ENCODE peak calls at places on chromosome 11, in six cellular contexts. One of them, this sample, is unnamed.

GRCh38 chr11:35173011-35173511 is 34.1 kb downstream of the CD44 start:
- DNase-seq in tibial nerve: peak
- DNase-seq in A549: no peak
- DNase-seq in fibroblast of the aortic adventitia: peak
- DNase-seq in mucosa of descending colon: peak
- DNase-seq in stomach: peak
- DNase-seq in this sample: no peak

GRCh38 chr11:72061739-72062396 is 18.5 kb downstream of the NUMA1 start:
- DNase-seq in tibial nerve: no peak
- DNase-seq in A549: no peak
- DNase-seq in stomach: no peak
- DNase-seq in fibroblast of the aortic adventitia: no peak
- DNase-seq in mucosa of descending colon: no peak
- DNase-seq in this sample: no peak

GRCh38 chr11:58919980-58920379 is 19.3 kb upstream of the GLYATL1 start:
- DNase-seq in stomach: no peak
- DNase-seq in tibial nerve: no peak
- DNase-seq in A549: no peak
- DNase-seq in mucosa of descending colon: peak
- DNase-seq in fibroblast of the aortic adventitia: no peak
- DNase-seq in this sample: no peak

GRCh38 chr11:119316729-119317591 is at the start of gene MCAM:
- DNase-seq in mucosa of descending colon: no peak
- DNase-seq in fibroblast of the aortic adventitia: peak
- DNase-seq in A549: no peak
- DNase-seq in stomach: no peak
- DNase-seq in tibial nerve: no peak
- DNase-seq in this sample: peak

GRCh38 chr11:12285106-12285505 is 92.3 kb upstream of the PARVA start:
- DNase-seq in A549: no peak
- DNase-seq in tibial nerve: peak
- DNase-seq in stomach: no peak
- DNase-seq in fibroblast of the aortic adventitia: peak
- DNase-seq in mucosa of descending colon: no peak
- DNase-seq in this sample: no peak

GRCh38 chr11:75308116-75308515 is 43.3 kb downstream of the ARRB1 start:
- DNase-seq in A549: no peak
- DNase-seq in stomach: peak
- DNase-seq in fibroblast of the aortic adventitia: no peak
- DNase-seq in tibial nerve: no peak
- DNase-seq in mucosa of descending colon: no peak
- DNase-seq in this sample: no peak

GRCh38 chr11:120004723-120005122 is 133.2 kb downstream of the TRIM29 start:
- DNase-seq in stomach: no peak
- DNase-seq in A549: no peak
- DNase-seq in fibroblast of the aortic adventitia: no peak
- DNase-seq in mucosa of descending colon: no peak
- DNase-seq in tibial nerve: no peak
- DNase-seq in this sample: no peak

GRCh38 chr11:64224891-64225607 is 937 bp downstream of the TRPT1 start:
- DNase-seq in stomach: no peak
- DNase-seq in mucosa of descending colon: peak
- DNase-seq in fibroblast of the aortic adventitia: no peak
- DNase-seq in A549: no peak
- DNase-seq in tibial nerve: no peak
- DNase-seq in this sample: no peak

GRCh38 chr11:96324912-96325311 is 18.1 kb downstream of the MAML2 start:
- DNase-seq in stomach: no peak
- DNase-seq in A549: no peak
- DNase-seq in tibial nerve: no peak
- DNase-seq in mucosa of descending colon: no peak
- DNase-seq in fibroblast of the aortic adventitia: peak
- DNase-seq in this sample: no peak

GRCh38 chr11:28140689-28141455 is 32.7 kb downstream of the METTL15 start:
- DNase-seq in stomach: no peak
- DNase-seq in mucosa of descending colon: no peak
- DNase-seq in tibial nerve: no peak
- DNase-seq in fibroblast of the aortic adventitia: no peak
- DNase-seq in A549: no peak
- DNase-seq in this sample: no peak

GRCh38 chr11:125390949-125391348 is 105.1 kb downstream of the FEZ1 start:
- DNase-seq in fibroblast of the aortic adventitia: peak
- DNase-seq in tibial nerve: no peak
- DNase-seq in mucosa of descending colon: no peak
- DNase-seq in A549: no peak
- DNase-seq in stomach: no peak
- DNase-seq in this sample: no peak

GRCh38 chr11:20444537-20444936 is 57.0 kb downstream of the PRMT3 start:
- DNase-seq in mucosa of descending colon: no peak
- DNase-seq in fibroblast of the aortic adventitia: no peak
- DNase-seq in A549: no peak
- DNase-seq in tibial nerve: no peak
- DNase-seq in stomach: no peak
- DNase-seq in this sample: no peak

GRCh38 chr11:118211006-118211405 is 13.8 kb downstream of the JAML start:
- DNase-seq in stomach: no peak
- DNase-seq in mucosa of descending colon: no peak
- DNase-seq in tibial nerve: no peak
- DNase-seq in A549: no peak
- DNase-seq in fibroblast of the aortic adventitia: peak
- DNase-seq in this sample: no peak

GRCh38 chr11:125210112-125210511 is 45.6 kb downstream of the PKNOX2 start:
- DNase-seq in tibial nerve: no peak
- DNase-seq in A549: no peak
- DNase-seq in stomach: no peak
- DNase-seq in mucosa of descending colon: no peak
- DNase-seq in fibroblast of the aortic adventitia: no peak
- DNase-seq in this sample: no peak

GRCh38 chr11:72591785-72592490 is 82.3 kb downstream of the PDE2A start:
- DNase-seq in A549: no peak
- DNase-seq in mucosa of descending colon: no peak
- DNase-seq in tibial nerve: no peak
- DNase-seq in stomach: no peak
- DNase-seq in fibroblast of the aortic adventitia: no peak
- DNase-seq in this sample: no peak

GRCh38 chr11:75450826-75451783 is 18.1 kb upstream of the KLHL35 start:
- DNase-seq in fibroblast of the aortic adventitia: no peak
- DNase-seq in A549: peak
- DNase-seq in mucosa of descending colon: no peak
- DNase-seq in stomach: no peak
- DNase-seq in tibial nerve: no peak
- DNase-seq in this sample: no peak

GRCh38 chr11:118918128-118918685 is 7.5 kb downstream of the BCL9L start:
- DNase-seq in A549: no peak
- DNase-seq in tibial nerve: peak
- DNase-seq in mucosa of descending colon: peak
- DNase-seq in stomach: peak
- DNase-seq in fibroblast of the aortic adventitia: peak
- DNase-seq in this sample: peak

GRCh38 chr11:40202569-40202968 is 1256.9 kb downstream of the LRRC4C start:
- DNase-seq in tibial nerve: no peak
- DNase-seq in fibroblast of the aortic adventitia: no peak
- DNase-seq in stomach: no peak
- DNase-seq in mucosa of descending colon: no peak
- DNase-seq in A549: no peak
- DNase-seq in this sample: no peak

GRCh38 chr11:47971501-47971900 is 8.9 kb upstream of the PTPRJ start:
- DNase-seq in mucosa of descending colon: no peak
- DNase-seq in stomach: no peak
- DNase-seq in A549: no peak
- DNase-seq in tibial nerve: no peak
- DNase-seq in fibroblast of the aortic adventitia: no peak
- DNase-seq in this sample: no peak

GRCh38 chr11:8277691-8278090 is 14.0 kb upstream of the LMO1 start:
- DNase-seq in stomach: no peak
- DNase-seq in tibial nerve: no peak
- DNase-seq in A549: no peak
- DNase-seq in fibroblast of the aortic adventitia: no peak
- DNase-seq in mucosa of descending colon: no peak
- DNase-seq in this sample: no peak

GRCh38 chr11:17352925-17353227 is 1.3 kb downstream of the NCR3LG1 start:
- DNase-seq in fibroblast of the aortic adventitia: peak
- DNase-seq in tibial nerve: peak
- DNase-seq in stomach: peak
- DNase-seq in A549: peak
- DNase-seq in mucosa of descending colon: peak
- DNase-seq in this sample: no peak

GRCh38 chr11:120605469-120605868 is 93.9 kb downstream of the GRIK4 start:
- DNase-seq in mucosa of descending colon: no peak
- DNase-seq in A549: no peak
- DNase-seq in fibroblast of the aortic adventitia: no peak
- DNase-seq in stomach: no peak
- DNase-seq in tibial nerve: no peak
- DNase-seq in this sample: no peak

GRCh38 chr11:206002-206384 is 1.2 kb downstream of the BET1L start:
- DNase-seq in stomach: peak
- DNase-seq in mucosa of descending colon: no peak
- DNase-seq in fibroblast of the aortic adventitia: no peak
- DNase-seq in A549: no peak
- DNase-seq in tibial nerve: no peak
- DNase-seq in this sample: peak

DNA sequence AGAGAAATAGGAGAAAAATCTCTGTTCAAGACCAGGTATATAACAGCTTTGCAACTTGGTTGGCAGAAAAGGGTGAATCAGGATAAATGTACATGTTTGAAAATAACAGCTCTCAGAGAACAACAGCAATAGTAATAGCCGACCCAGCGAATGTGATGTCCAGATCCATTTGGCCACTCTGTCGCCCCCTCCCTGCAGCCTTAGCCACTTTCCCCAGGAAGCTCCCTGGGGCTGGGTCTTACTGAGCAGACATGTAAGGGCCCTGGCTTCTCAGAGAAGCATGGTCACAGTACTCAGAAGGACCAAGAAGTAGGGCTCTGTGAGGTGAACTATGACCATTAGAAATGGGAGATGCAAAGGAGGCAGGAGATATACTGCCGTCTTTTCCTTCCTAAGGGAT is 154.1 kb upstream of the SNX19 start:
- DNase-seq in fibroblast of the aortic adventitia: no peak
- DNase-seq in stomach: no peak
- DNase-seq in A549: no peak
- DNase-seq in mucosa of descending colon: no peak
- DNase-seq in tibial nerve: no peak
- DNase-seq in this sample: no peak
- TF ChIP-seq CTCF in fibroblast of the aortic adventitia: no peak
- TF ChIP-seq CTCF in stomach: no peak
- TF ChIP-seq CTCF in A549: no peak
- TF ChIP-seq CTCF in mucosa of descending colon: no peak
- TF ChIP-seq CTCF in tibial nerve: no peak
- TF ChIP-seq CTCF in this sample: peak

GRCh38 chr11:128897841-128898240 is 6.7 kb downstream of the KCNJ5 start:
- DNase-seq in tibial nerve: no peak
- DNase-seq in A549: no peak
- DNase-seq in stomach: no peak
- DNase-seq in mucosa of descending colon: no peak
- DNase-seq in fibroblast of the aortic adventitia: no peak
- DNase-seq in this sample: no peak

GRCh38 chr11:128902515-128903066 is 11.4 kb downstream of the KCNJ5 start:
- DNase-seq in stomach: no peak
- DNase-seq in A549: no peak
- DNase-seq in tibial nerve: no peak
- DNase-seq in mucosa of descending colon: no peak
- DNase-seq in fibroblast of the aortic adventitia: peak
- DNase-seq in this sample: no peak

GRCh38 chr11:128901655-128902514 is 10.7 kb downstream of the KCNJ5 start:
- DNase-seq in mucosa of descending colon: no peak
- DNase-seq in stomach: no peak
- DNase-seq in A549: no peak
- DNase-seq in tibial nerve: no peak
- DNase-seq in fibroblast of the aortic adventitia: no peak
- DNase-seq in this sample: no peak

GRCh38 chr11:128898580-128899344 is 7.6 kb downstream of the KCNJ5 start:
- DNase-seq in tibial nerve: no peak
- DNase-seq in A549: no peak
- DNase-seq in mucosa of descending colon: no peak
- DNase-seq in stomach: no peak
- DNase-seq in fibroblast of the aortic adventitia: no peak
- DNase-seq in this sample: no peak

GRCh38 chr11:128900468-128900867 is 9.3 kb downstream of the KCNJ5 start:
- DNase-seq in tibial nerve: no peak
- DNase-seq in A549: no peak
- DNase-seq in fibroblast of the aortic adventitia: no peak
- DNase-seq in stomach: peak
- DNase-seq in mucosa of descending colon: no peak
- DNase-seq in this sample: no peak
- TF ChIP-seq CTCF in tibial nerve: no peak
- TF ChIP-seq CTCF in A549: no peak
- TF ChIP-seq CTCF in fibroblast of the aortic adventitia: no peak
- TF ChIP-seq CTCF in stomach: no peak
- TF ChIP-seq CTCF in mucosa of descending colon: no peak
- TF ChIP-seq CTCF in this sample: no peak

GRCh38 chr11:57643802-57644201 is 5.9 kb downstream of the YPEL4 start:
- DNase-seq in A549: no peak
- DNase-seq in fibroblast of the aortic adventitia: peak
- DNase-seq in tibial nerve: no peak
- DNase-seq in stomach: no peak
- DNase-seq in mucosa of descending colon: no peak
- DNase-seq in this sample: no peak

GRCh38 chr11:57639321-57640067 is 10.2 kb downstream of the YPEL4 start:
- DNase-seq in A549: no peak
- DNase-seq in mucosa of descending colon: no peak
- DNase-seq in fibroblast of the aortic adventitia: peak
- DNase-seq in stomach: no peak
- DNase-seq in tibial nerve: no peak
- DNase-seq in this sample: peak

GRCh38 chr11:57641011-57641410 is 8.7 kb downstream of the YPEL4 start:
- DNase-seq in mucosa of descending colon: no peak
- DNase-seq in A549: no peak
- DNase-seq in tibial nerve: no peak
- DNase-seq in fibroblast of the aortic adventitia: peak
- DNase-seq in stomach: no peak
- DNase-seq in this sample: no peak

GRCh38 chr11:57640068-57640800 is 9.5 kb downstream of the YPEL4 start:
- DNase-seq in mucosa of descending colon: no peak
- DNase-seq in stomach: no peak
- DNase-seq in fibroblast of the aortic adventitia: no peak
- DNase-seq in A549: no peak
- DNase-seq in tibial nerve: no peak
- DNase-seq in this sample: no peak

DNA sequence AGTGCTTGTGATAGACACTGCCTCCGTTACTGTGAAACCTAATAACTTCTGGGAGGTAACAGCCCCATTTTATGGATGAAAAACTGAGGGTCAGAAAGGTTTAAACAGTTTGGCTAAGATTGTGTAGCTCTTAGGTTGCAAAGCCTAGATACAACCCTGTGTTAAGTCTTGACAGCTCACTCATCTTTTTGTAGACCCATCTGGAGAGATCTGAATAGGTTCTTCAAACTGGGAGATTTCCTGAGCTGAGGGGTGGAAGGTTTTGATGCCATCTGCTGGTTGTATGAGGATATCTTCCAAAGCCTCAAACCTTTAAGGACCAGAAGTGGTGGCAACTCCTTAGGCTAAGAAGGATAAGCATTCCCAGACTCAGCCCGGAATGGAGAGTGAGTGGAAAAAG is 8.3 kb downstream of the YPEL4 start:
- DNase-seq in stomach: no peak
- DNase-seq in tibial nerve: no peak
- DNase-seq in fibroblast of the aortic adventitia: peak
- DNase-seq in mucosa of descending colon: no peak
- DNase-seq in A549: peak
- DNase-seq in this sample: no peak
- TF ChIP-seq CTCF in stomach: peak
- TF ChIP-seq CTCF in tibial nerve: peak
- TF ChIP-seq CTCF in fibroblast of the aortic adventitia: peak
- TF ChIP-seq CTCF in mucosa of descending colon: no peak
- TF ChIP-seq CTCF in A549: peak
- TF ChIP-seq CTCF in this sample: peak

GRCh38 chr11:65314501-65315203 is at the start of gene CDC42EP2:
- DNase-seq in fibroblast of the aortic adventitia: peak
- DNase-seq in A549: peak
- DNase-seq in stomach: peak
- DNase-seq in tibial nerve: peak
- DNase-seq in mucosa of descending colon: peak
- DNase-seq in this sample: peak
- TF ChIP-seq CTCF in fibroblast of the aortic adventitia: no peak
- TF ChIP-seq CTCF in A549: no peak
- TF ChIP-seq CTCF in stomach: no peak
- TF ChIP-seq CTCF in tibial nerve: peak
- TF ChIP-seq CTCF in mucosa of descending colon: no peak
- TF ChIP-seq CTCF in this sample: no peak